ENCODE peak calls at places on chromosomes 5 and 9, in seven cellular contexts. One of them, this sample, is unnamed.

GRCh38 chr9:127158995-127159801 is 36.8 kb upstream of the ANGPTL2 start:
- DNase-seq in trophoblast cell: no peak
- DNase-seq in mesendoderm: peak
- DNase-seq in H9: peak
- DNase-seq in neuronal stem cell: peak
- DNase-seq in H1: peak
- DNase-seq in mesenchymal stem cell: peak
- DNase-seq in this sample: peak

GRCh38 chr9:99762470-99762869 is 59.2 kb upstream of the NR4A3 start:
- DNase-seq in trophoblast cell: no peak
- DNase-seq in mesendoderm: no peak
- DNase-seq in H9: no peak
- DNase-seq in neuronal stem cell: no peak
- DNase-seq in H1: no peak
- DNase-seq in mesenchymal stem cell: no peak
- DNase-seq in this sample: no peak

GRCh38 chr5:94469889-94470288 is 148.5 kb downstream of the KIAA0825 start:
- DNase-seq in trophoblast cell: no peak
- DNase-seq in mesendoderm: no peak
- DNase-seq in H9: no peak
- DNase-seq in neuronal stem cell: no peak
- DNase-seq in H1: no peak
- DNase-seq in mesenchymal stem cell: no peak
- DNase-seq in this sample: peak

GRCh38 chr5:77777281-77777892 is 1.2 kb upstream of the TBCA start:
- DNase-seq in trophoblast cell: no peak
- DNase-seq in mesendoderm: no peak
- DNase-seq in H9: no peak
- DNase-seq in neuronal stem cell: no peak
- DNase-seq in H1: no peak
- DNase-seq in mesenchymal stem cell: no peak
- DNase-seq in this sample: peak

GRCh38 chr9:113509463-113509862 is 45.9 kb downstream of the RGS3 start:
- DNase-seq in trophoblast cell: no peak
- DNase-seq in mesendoderm: no peak
- DNase-seq in H9: no peak
- DNase-seq in neuronal stem cell: no peak
- DNase-seq in H1: no peak
- DNase-seq in mesenchymal stem cell: peak
- DNase-seq in this sample: peak

GRCh38 chr9:35859310-35859994 is 10.7 kb downstream of the OR13J1 start:
- DNase-seq in trophoblast cell: no peak
- DNase-seq in mesendoderm: no peak
- DNase-seq in H9: no peak
- DNase-seq in neuronal stem cell: no peak
- DNase-seq in H1: no peak
- DNase-seq in mesenchymal stem cell: no peak
- DNase-seq in this sample: peak

GRCh38 chr5:73395274-73395673 is 53.3 kb downstream of the FOXD1 start:
- DNase-seq in trophoblast cell: no peak
- DNase-seq in mesendoderm: no peak
- DNase-seq in H9: no peak
- DNase-seq in neuronal stem cell: no peak
- DNase-seq in H1: no peak
- DNase-seq in mesenchymal stem cell: no peak
- DNase-seq in this sample: no peak

GRCh38 chr5:141512390-141513020 is 23.6 kb downstream of the PCDHGC5 start:
- DNase-seq in trophoblast cell: peak
- DNase-seq in mesendoderm: peak
- DNase-seq in H9: peak
- DNase-seq in neuronal stem cell: peak
- DNase-seq in H1: peak
- DNase-seq in mesenchymal stem cell: peak
- DNase-seq in this sample: peak

GRCh38 chr9:112898872-112899281 is 8.2 kb upstream of the SLC46A2 start:
- DNase-seq in trophoblast cell: no peak
- DNase-seq in mesendoderm: no peak
- DNase-seq in H9: no peak
- DNase-seq in neuronal stem cell: no peak
- DNase-seq in H1: no peak
- DNase-seq in mesenchymal stem cell: no peak
- DNase-seq in this sample: no peak

GRCh38 chr9:90851444-90851843 is 49.8 kb downstream of the SYK start:
- DNase-seq in trophoblast cell: no peak
- DNase-seq in mesendoderm: peak
- DNase-seq in H9: peak
- DNase-seq in neuronal stem cell: no peak
- DNase-seq in H1: no peak
- DNase-seq in mesenchymal stem cell: no peak
- DNase-seq in this sample: no peak

GRCh38 chr5:176611435-176611834 is 1.5 kb upstream of the GPRIN1 start:
- DNase-seq in trophoblast cell: peak
- DNase-seq in mesendoderm: peak
- DNase-seq in H9: peak
- DNase-seq in neuronal stem cell: peak
- DNase-seq in H1: no peak
- DNase-seq in mesenchymal stem cell: peak
- DNase-seq in this sample: peak

GRCh38 chr9:98285446-98285845 is 30.0 kb upstream of the TBC1D2 start:
- DNase-seq in trophoblast cell: no peak
- DNase-seq in mesendoderm: no peak
- DNase-seq in H9: peak
- DNase-seq in neuronal stem cell: no peak
- DNase-seq in H1: no peak
- DNase-seq in mesenchymal stem cell: no peak
- DNase-seq in this sample: no peak

GRCh38 chr9:136445799-136446198 is 6.2 kb upstream of the INPP5E start:
- DNase-seq in trophoblast cell: no peak
- DNase-seq in mesendoderm: no peak
- DNase-seq in H9: no peak
- DNase-seq in neuronal stem cell: no peak
- DNase-seq in H1: no peak
- DNase-seq in mesenchymal stem cell: no peak
- DNase-seq in this sample: no peak

GRCh38 chr9:136443687-136444086 is 4.0 kb upstream of the INPP5E start:
- DNase-seq in trophoblast cell: no peak
- DNase-seq in mesendoderm: no peak
- DNase-seq in H9: no peak
- DNase-seq in neuronal stem cell: no peak
- DNase-seq in H1: no peak
- DNase-seq in mesenchymal stem cell: no peak
- DNase-seq in this sample: no peak

GRCh38 chr9:136442330-136442729 is 2.7 kb upstream of the INPP5E start:
- DNase-seq in trophoblast cell: no peak
- DNase-seq in mesendoderm: no peak
- DNase-seq in H9: no peak
- DNase-seq in neuronal stem cell: no peak
- DNase-seq in H1: no peak
- DNase-seq in mesenchymal stem cell: no peak
- DNase-seq in this sample: no peak

GRCh38 chr9:136443087-136443486 is 3.4 kb upstream of the INPP5E start:
- DNase-seq in trophoblast cell: no peak
- DNase-seq in mesendoderm: no peak
- DNase-seq in H9: no peak
- DNase-seq in neuronal stem cell: no peak
- DNase-seq in H1: no peak
- DNase-seq in mesenchymal stem cell: no peak
- DNase-seq in this sample: no peak

DNA sequence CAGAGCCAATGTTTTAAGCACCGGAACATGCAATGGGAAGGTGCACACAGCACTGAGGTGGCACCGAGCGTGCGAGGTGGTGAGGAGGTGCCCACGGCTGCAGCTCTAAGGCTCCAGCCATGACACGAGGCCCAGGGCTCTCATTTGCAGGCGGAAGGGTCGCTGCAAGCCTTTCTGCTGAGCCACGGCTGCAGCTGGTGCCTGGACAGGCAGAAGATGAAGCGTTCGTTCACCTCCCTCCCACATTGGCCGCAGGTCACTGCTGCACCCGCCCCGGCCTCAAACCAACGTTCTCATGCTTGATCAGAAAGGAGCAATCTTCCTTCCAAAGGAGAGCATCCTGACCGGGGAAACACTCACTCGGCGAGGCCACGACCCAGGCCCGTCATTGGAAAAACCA is 4.5 kb upstream of the INPP5E start:
- DNase-seq in trophoblast cell: no peak
- DNase-seq in mesendoderm: no peak
- DNase-seq in H9: no peak
- DNase-seq in neuronal stem cell: no peak
- DNase-seq in H1: no peak
- DNase-seq in mesenchymal stem cell: no peak
- DNase-seq in this sample: no peak
- H2BK5ac ChIP-seq in trophoblast cell: no peak
- H2BK5ac ChIP-seq in mesendoderm: no peak
- H2BK5ac ChIP-seq in H9: no peak
- H2BK5ac ChIP-seq in neuronal stem cell: no peak
- H2BK5ac ChIP-seq in H1: no peak
- H2BK5ac ChIP-seq in mesenchymal stem cell: no peak
- H2BK5ac ChIP-seq in this sample: no peak

DNA sequence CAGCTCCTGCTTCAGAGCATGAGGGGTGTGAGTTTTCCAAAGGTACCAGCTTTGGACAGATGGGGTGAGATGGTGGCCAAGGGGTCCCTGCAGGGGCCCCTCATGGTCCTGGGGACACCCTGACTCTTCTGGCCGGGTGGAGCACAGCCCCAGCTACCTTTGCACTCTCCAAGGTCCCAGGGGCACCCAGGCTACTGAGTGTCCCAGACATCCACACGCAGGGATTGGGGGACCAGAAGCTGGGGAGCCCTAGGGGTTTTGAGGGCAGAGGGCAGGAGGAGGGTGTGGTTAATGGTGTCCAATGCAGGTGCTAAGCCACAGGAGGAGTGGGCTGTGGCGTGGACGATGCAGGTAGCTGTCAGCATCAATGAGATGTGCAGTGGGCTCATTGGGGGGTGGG is 16.0 kb upstream of the CLPTM1L start:
- DNase-seq in trophoblast cell: no peak
- DNase-seq in mesendoderm: no peak
- DNase-seq in H9: no peak
- DNase-seq in neuronal stem cell: no peak
- DNase-seq in H1: no peak
- DNase-seq in mesenchymal stem cell: no peak
- DNase-seq in this sample: no peak
- H2BK5ac ChIP-seq in trophoblast cell: no peak
- H2BK5ac ChIP-seq in mesendoderm: no peak
- H2BK5ac ChIP-seq in H9: no peak
- H2BK5ac ChIP-seq in neuronal stem cell: no peak
- H2BK5ac ChIP-seq in H1: no peak
- H2BK5ac ChIP-seq in mesenchymal stem cell: no peak
- H2BK5ac ChIP-seq in this sample: no peak

DNA sequence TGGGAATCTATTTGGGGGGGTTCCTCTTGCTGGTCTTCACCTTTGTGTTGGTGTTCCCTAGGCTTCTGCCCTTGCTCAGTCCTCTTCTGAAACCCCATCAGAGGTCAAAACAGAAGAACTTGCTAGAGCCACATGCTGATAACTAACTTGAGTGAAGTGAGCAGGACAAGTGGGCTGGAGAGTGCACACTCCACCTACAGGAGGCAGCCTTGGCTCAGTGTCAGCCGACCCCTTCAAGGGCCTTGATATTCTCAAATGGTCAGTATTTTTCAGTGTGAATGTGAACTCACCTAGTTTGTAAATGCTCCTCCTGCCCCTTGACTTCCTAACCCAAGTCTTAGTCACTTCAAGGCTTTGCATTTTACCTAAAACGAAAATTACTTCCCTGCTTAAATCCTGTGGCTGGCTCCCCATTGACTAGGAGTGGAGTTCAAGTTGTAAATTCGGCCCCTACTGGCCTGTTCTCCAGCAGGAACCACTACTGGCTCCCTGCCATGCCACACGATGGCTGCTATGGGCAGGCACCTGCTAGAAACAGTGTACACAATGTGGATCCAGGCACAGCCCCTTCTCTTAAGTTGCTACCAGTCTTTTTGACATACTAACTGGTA is 3.6 kb upstream of the SLC1A3 start:
- DNase-seq in trophoblast cell: peak
- DNase-seq in mesendoderm: peak
- DNase-seq in H9: peak
- DNase-seq in neuronal stem cell: no peak
- DNase-seq in H1: no peak
- DNase-seq in mesenchymal stem cell: no peak
- DNase-seq in this sample: no peak
- H2BK5ac ChIP-seq in trophoblast cell: no peak
- H2BK5ac ChIP-seq in mesendoderm: no peak
- H2BK5ac ChIP-seq in H9: no peak
- H2BK5ac ChIP-seq in neuronal stem cell: no peak
- H2BK5ac ChIP-seq in H1: no peak
- H2BK5ac ChIP-seq in mesenchymal stem cell: no peak
- H2BK5ac ChIP-seq in this sample: no peak

DNA sequence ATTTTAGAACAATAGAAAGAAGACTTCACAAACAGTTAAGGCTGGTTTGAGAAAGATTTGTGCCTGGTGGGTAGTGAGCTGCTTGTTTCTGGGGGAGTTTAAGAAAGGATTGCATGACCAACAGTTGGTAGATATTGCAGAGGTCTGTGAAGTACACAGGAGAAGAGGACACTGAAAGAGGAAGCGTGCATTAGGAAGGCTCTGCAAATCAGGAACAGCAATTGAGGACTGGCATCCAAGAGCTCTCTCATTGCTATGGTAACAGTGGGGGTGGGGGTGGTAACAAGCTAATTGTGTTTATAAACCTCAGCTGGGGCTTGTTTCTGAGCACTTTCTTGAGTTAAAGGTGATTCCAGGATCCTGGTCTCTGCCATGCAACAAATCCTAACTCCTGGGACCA is 79.1 kb downstream of the PTTG1 start:
- DNase-seq in trophoblast cell: no peak
- DNase-seq in mesendoderm: no peak
- DNase-seq in H9: no peak
- DNase-seq in neuronal stem cell: no peak
- DNase-seq in H1: no peak
- DNase-seq in mesenchymal stem cell: no peak
- DNase-seq in this sample: no peak
- H2BK5ac ChIP-seq in trophoblast cell: no peak
- H2BK5ac ChIP-seq in mesendoderm: no peak
- H2BK5ac ChIP-seq in H9: no peak
- H2BK5ac ChIP-seq in neuronal stem cell: no peak
- H2BK5ac ChIP-seq in H1: no peak
- H2BK5ac ChIP-seq in mesenchymal stem cell: no peak
- H2BK5ac ChIP-seq in this sample: no peak

DNA sequence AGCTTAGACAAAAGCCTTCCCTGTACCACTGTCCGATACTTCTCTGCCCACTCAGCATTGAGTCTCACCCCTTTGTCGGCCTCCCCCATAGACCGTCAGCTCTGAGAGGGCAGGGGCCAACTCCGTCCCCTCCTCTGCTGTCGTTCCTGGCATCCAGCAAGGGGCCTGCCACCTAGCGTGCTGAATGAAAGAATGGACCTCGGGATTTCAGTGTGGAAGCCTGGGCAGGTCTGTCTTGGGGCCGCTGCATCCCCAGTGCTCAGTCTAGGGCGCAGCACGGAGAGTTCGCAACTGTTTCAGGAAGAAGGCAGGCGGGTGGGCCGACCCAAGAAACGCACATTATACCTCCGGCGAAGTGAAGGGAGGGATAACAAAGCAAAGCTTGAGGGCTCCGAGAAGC is 1.5 kb upstream of the TOR1B start:
- DNase-seq in trophoblast cell: no peak
- DNase-seq in mesendoderm: no peak
- DNase-seq in H9: peak
- DNase-seq in neuronal stem cell: no peak
- DNase-seq in H1: no peak
- DNase-seq in mesenchymal stem cell: no peak
- DNase-seq in this sample: no peak
- H2BK5ac ChIP-seq in trophoblast cell: no peak
- H2BK5ac ChIP-seq in mesendoderm: no peak
- H2BK5ac ChIP-seq in H9: no peak
- H2BK5ac ChIP-seq in neuronal stem cell: no peak
- H2BK5ac ChIP-seq in H1: no peak
- H2BK5ac ChIP-seq in mesenchymal stem cell: no peak
- H2BK5ac ChIP-seq in this sample: no peak